ENCODE peak calls at places on chromosomes 13 and 19, in nine cellular contexts. S, O, K, D, J, T, L, H and B are unnamed samples.

GRCh38 chr13:110637747-110638146 is 22.4 kb downstream of the NAXD start:
- DNase-seq in S (no peak), O (no peak), K (no peak), D (no peak), J (peak), T (no peak), L (no peak), H (no peak), B (no peak)

GRCh38 chr13:20151016-20151415 is 9.8 kb downstream of the GJA3 start:
- DNase-seq in S (no peak), O (no peak), K (no peak), D (no peak), J (peak), T (no peak), L (no peak), H (no peak), B (no peak)

GRCh38 chr13:85142351-85142750 is 656.9 kb downstream of the SLITRK6 start:
- DNase-seq in S (no peak), O (no peak), K (no peak), D (no peak), J (no peak), T (no peak), L (no peak), H (no peak), B (peak)

GRCh38 chr13:97883356-97883755 is 70.1 kb upstream of the IPO5 start:
- DNase-seq in S (peak), O (no peak), K (no peak), D (no peak), J (no peak), T (no peak), L (no peak), H (no peak), B (no peak)

GRCh38 chr19:55641376-55642152 is 762 bp downstream of the ZNF580 start:
- DNase-seq in S (peak), O (no peak), K (peak), D (no peak), J (no peak), T (peak), L (peak), H (no peak), B (peak)

GRCh38 chr13:46386996-46387851 is at the start of gene RUBCNL:
- DNase-seq in S (no peak), O (peak), K (no peak), D (peak), J (peak), T (peak), L (peak), H (no peak), B (peak)

GRCh38 chr13:112705286-112705685 is 15.4 kb downstream of the ATP11A start:
- DNase-seq in S (no peak), O (no peak), K (no peak), D (no peak), J (peak), T (no peak), L (no peak), H (no peak), B (no peak)

GRCh38 chr19:661427-662196 is 1.4 kb downstream of the RNF126 start:
- DNase-seq in S (peak), O (no peak), K (peak), D (no peak), J (peak), T (peak), L (peak), H (peak), B (no peak)

GRCh38 chr13:21929400-21929799 is 258.5 kb downstream of the FGF9 start:
- DNase-seq in S (no peak), O (no peak), K (no peak), D (no peak), J (peak), T (no peak), L (no peak), H (no peak), B (no peak)

GRCh38 chr19:36254848-36255247 is 39.9 kb downstream of the ZNF146 start:
- DNase-seq in S (no peak), O (no peak), K (no peak), D (no peak), J (no peak), T (no peak), L (no peak), H (no peak), B (no peak)

GRCh38 chr13:21749410-21749809 is 78.5 kb downstream of the FGF9 start:
- DNase-seq in S (no peak), O (no peak), K (no peak), D (no peak), J (no peak), T (no peak), L (no peak), H (no peak), B (no peak)

GRCh38 chr19:10797541-10798256 is 38.3 kb downstream of the TMED1 start:
- DNase-seq in S (no peak), O (no peak), K (peak), D (no peak), J (no peak), T (peak), L (no peak), H (peak), B (no peak)

GRCh38 chr13:39037410-39037879 is 444 bp downstream of the PROSER1 start:
- DNase-seq in S (no peak), O (no peak), K (no peak), D (no peak), J (no peak), T (no peak), L (no peak), H (peak), B (no peak)

GRCh38 chr19:6056801-6057650 is 53.3 kb downstream of the RFX2 start:
- DNase-seq in S (peak), O (peak), K (no peak), D (no peak), J (peak), T (no peak), L (peak), H (no peak), B (peak)

GRCh38 chr19:21463449-21464105 is 41.8 kb upstream of the ZNF429 start:
- DNase-seq in S (no peak), O (peak), K (no peak), D (peak), J (peak), T (peak), L (peak), H (no peak), B (no peak)

GRCh38 chr19:41223431-41224234 is 4.6 kb downstream of the AXL start:
- DNase-seq in S (peak), O (peak), K (no peak), D (peak), J (peak), T (no peak), L (no peak), H (no peak), B (no peak)

GRCh38 chr13:23960566-23961156 is 63.4 kb upstream of the C1QTNF9B start:
- DNase-seq in S (peak), O (no peak), K (no peak), D (peak), J (peak), T (no peak), L (no peak), H (no peak), B (peak)

GRCh38 chr13:113427562-113428468 is 25.5 kb downstream of the ADPRHL1 start:
- DNase-seq in S (peak), O (no peak), K (no peak), D (no peak), J (peak), T (no peak), L (no peak), H (no peak), B (no peak)

GRCh38 chr13:48491423-48492122 is 41.3 kb downstream of the RCBTB2 start:
- DNase-seq in S (peak), O (no peak), K (no peak), D (no peak), J (no peak), T (no peak), L (no peak), H (no peak), B (no peak)

GRCh38 chr19:6402834-6403608 is 10.1 kb upstream of the GTF2F1 start:
- DNase-seq in S (peak), O (no peak), K (no peak), D (no peak), J (no peak), T (no peak), L (peak), H (no peak), B (peak)

GRCh38 chr13:99119686-99120085 is 81.0 kb upstream of the UBAC2 start:
- DNase-seq in S (no peak), O (no peak), K (no peak), D (no peak), J (no peak), T (no peak), L (no peak), H (no peak), B (no peak)

GRCh38 chr13:94708031-94708571 is 4.2 kb downstream of the SOX21 start:
- DNase-seq in S (no peak), O (peak), K (no peak), D (peak), J (peak), T (peak), L (no peak), H (no peak), B (peak)

GRCh38 chr19:1146858-1147780 is 26.9 kb downstream of the SBNO2 start:
- DNase-seq in S (no peak), O (no peak), K (no peak), D (no peak), J (no peak), T (no peak), L (no peak), H (no peak), B (no peak)

GRCh38 chr19:2247433-2248101 is 1.6 kb upstream of the AMH start:
- DNase-seq in S (no peak), O (no peak), K (no peak), D (no peak), J (no peak), T (no peak), L (no peak), H (no peak), B (no peak)

GRCh38 chr19:8611391-8611883 is 922 bp upstream of the ADAMTS10 start:
- DNase-seq in S (no peak), O (peak), K (no peak), D (no peak), J (peak), T (no peak), L (peak), H (no peak), B (peak)

GRCh38 chr13:42720116-42720857 is 61.1 kb upstream of the FAM216B start:
- DNase-seq in S (peak), O (peak), K (no peak), D (no peak), J (no peak), T (no peak), L (no peak), H (no peak), B (peak)

GRCh38 chr13:20294497-20294896 is 62.4 kb upstream of the GJB6 start:
- DNase-seq in S (no peak), O (no peak), K (no peak), D (no peak), J (peak), T (no peak), L (no peak), H (no peak), B (peak)

GRCh38 chr13:30125422-30126073 is 181.8 kb downstream of the KATNAL1 start:
- DNase-seq in S (peak), O (peak), K (no peak), D (no peak), J (no peak), T (no peak), L (no peak), H (no peak), B (no peak)

GRCh38 chr19:29760752-29761502 is 45.9 kb upstream of the C19orf12 start:
- DNase-seq in S (no peak), O (no peak), K (no peak), D (no peak), J (no peak), T (no peak), L (no peak), H (no peak), B (no peak)

GRCh38 chr19:43306097-43306496 is 36.8 kb upstream of the PSG9 start:
- DNase-seq in S (no peak), O (no peak), K (no peak), D (no peak), J (no peak), T (no peak), L (no peak), H (no peak), B (no peak)